ENCODE peak calls at places on chromosomes 11 and 22, in six cellular contexts. E is bronchial epithelial cell, O is epithelial cell of esophagus, K is cardiac muscle cell, W is WTC11, R is stomach. I is an unnamed sample.

GRCh38 chr11:119538748-119539147 is 115.8 kb upstream of the THY1 start:
- DNase-seq in R (no peak), K (peak), E (peak), W (no peak), O (peak), I (no peak)

GRCh38 chr11:86938203-86938899 is 16.8 kb downstream of the FZD4 start:
- DNase-seq in R (no peak), K (no peak), O (peak), E (no peak), W (no peak), I (no peak)

GRCh38 chr22:33971561-33971961 is 51.3 kb upstream of the LARGE1 start:
- DNase-seq in R (no peak), O (no peak), W (no peak), E (peak), K (peak), I (no peak)

GRCh38 chr11:6251120-6251733 is 8.4 kb upstream of the CCKBR start:
- DNase-seq in W (peak), R (peak), K (peak), O (peak), E (peak), I (peak)

GRCh38 chr22:46171940-46172339 is 21.6 kb downstream of the PPARA start:
- DNase-seq in K (peak), E (peak), O (peak), W (no peak), R (no peak), I (no peak)

GRCh38 chr22:22210375-22210774 is 34.2 kb upstream of the VPREB1 start:
- DNase-seq in O (peak), W (no peak), R (no peak), E (peak), K (peak), I (no peak)

GRCh38 chr11:15720460-15720859 is 605.7 kb downstream of the INSC start:
- DNase-seq in R (no peak), K (peak), E (no peak), W (no peak), O (no peak), I (no peak)

GRCh38 chr11:119169272-119169719 is 771 bp downstream of the NLRX1 start:
- DNase-seq in W (peak), K (peak), R (peak), E (peak), O (peak), I (no peak)

GRCh38 chr11:95764267-95764898 is 25.2 kb downstream of the FAM76B start:
- DNase-seq in E (peak), O (peak), K (peak), R (no peak), W (no peak), I (no peak)

GRCh38 chr11:24295360-24295759 is 201.5 kb upstream of the LUZP2 start:
- DNase-seq in K (no peak), W (no peak), O (no peak), E (no peak), R (no peak), I (no peak)

GRCh38 chr11:68813778-68814177 is 27.9 kb downstream of the CPT1A start:
- DNase-seq in O (no peak), E (no peak), K (no peak), R (no peak), W (no peak), I (no peak)

GRCh38 chr22:39179841-39180335 is 27.4 kb upstream of the CBX7 start:
- DNase-seq in W (no peak), E (no peak), O (no peak), K (no peak), R (no peak), I (no peak)

GRCh38 chr22:39482768-39483167 is 19.3 kb upstream of the MIEF1 start:
- DNase-seq in E (no peak), R (no peak), O (no peak), K (no peak), W (no peak), I (no peak)

GRCh38 chr11:63019506-63019905 is 3.9 kb upstream of the SLC22A8 start:
- DNase-seq in W (no peak), E (no peak), K (no peak), R (no peak), O (no peak), I (no peak)

GRCh38 chr22:48382197-48382596 is 1445.5 kb downstream of the BRD1 start:
- DNase-seq in K (no peak), W (no peak), E (no peak), R (peak), O (no peak), I (no peak)

GRCh38 chr11:131606936-131607335 is 236.5 kb downstream of the NTM start:
- DNase-seq in E (no peak), K (no peak), W (no peak), O (no peak), R (no peak), I (no peak)

GRCh38 chr22:22037229-22037628 is 54.6 kb upstream of the TOP3B start:
- DNase-seq in K (peak), W (no peak), E (no peak), R (no peak), O (no peak), I (no peak)

GRCh38 chr11:11979487-11980117 is 28.8 kb downstream of the DKK3 start:
- DNase-seq in K (peak), E (peak), R (peak), O (peak), W (no peak), I (no peak)

GRCh38 chr11:33652001-33652400 is 48.6 kb downstream of the C11orf91 start:
- DNase-seq in R (no peak), E (no peak), W (no peak), O (no peak), K (no peak), I (no peak)

GRCh38 chr11:70618471-70619101 is 220.3 kb downstream of the CTTN start:
- DNase-seq in R (no peak), W (no peak), K (no peak), O (no peak), E (no peak), I (no peak)

GRCh38 chr22:27670701-27671412 is 130.7 kb downstream of the MN1 start:
- DNase-seq in K (peak), E (no peak), W (peak), R (peak), O (no peak), I (peak)

GRCh38 chr11:6480299-6480914 is 724 bp downstream of the ARFIP2 start:
- DNase-seq in R (peak), O (no peak), K (peak), W (no peak), E (no peak), I (no peak)

GRCh38 chr22:25081409-25081824 is 118.2 kb upstream of the CRYBB3 start:
- DNase-seq in K (peak), O (peak), W (peak), R (peak), E (peak), I (peak)

GRCh38 chr11:34050536-34050935 is 995 bp upstream of the CAPRIN1 start:
- DNase-seq in K (peak), W (no peak), E (peak), R (no peak), O (no peak), I (no peak)

GRCh38 chr22:39469681-39470461 is 13.1 kb downstream of the MGAT3 start:
- DNase-seq in W (no peak), O (no peak), R (no peak), E (no peak), K (no peak), I (no peak)

GRCh38 chr11:41309716-41310115 is 149.7 kb downstream of the LRRC4C start:
- DNase-seq in O (no peak), E (no peak), K (no peak), R (no peak), W (peak), I (no peak)

GRCh38 chr22:30968015-30968923 is at the start of gene MORC2:
- DNase-seq in E (peak), R (peak), W (peak), K (peak), O (no peak), I (no peak)

GRCh38 chr11:132064987-132065620 is 694.7 kb downstream of the NTM start:
- DNase-seq in O (peak), K (peak), R (no peak), E (peak), W (no peak), I (no peak)

GRCh38 chr11:27460158-27460565 is 12.4 kb downstream of the LGR4 start:
- DNase-seq in R (no peak), K (no peak), E (no peak), O (no peak), W (no peak), I (no peak)

GRCh38 chr11:128195057-128195751 is 392.2 kb downstream of the ETS1 start:
- DNase-seq in W (no peak), O (no peak), K (peak), R (no peak), E (no peak), I (no peak)

GRCh38 chr11:111602865-111603632 is 800 bp downstream of the SIK2 start:
- DNase-seq in K (peak), R (peak), E (peak), O (peak), W (peak), I (peak)

GRCh38 chr22:45317551-45318167 is 7.9 kb downstream of the FAM118A start:
- DNase-seq in R (peak), O (peak), K (peak), W (peak), E (peak), I (no peak)

GRCh38 chr22:46224771-46225290 is 25.3 kb downstream of the CDPF1 start:
- DNase-seq in R (no peak), E (no peak), W (no peak), K (no peak), O (no peak), I (no peak)

GRCh38 chr22:30695351-30695762 is 683 bp downstream of the OSBP2 start:
- DNase-seq in R (no peak), K (no peak), W (no peak), O (no peak), E (no peak), I (no peak)

GRCh38 chr11:121890377-121890776 is 225.6 kb downstream of the BLID start:
- DNase-seq in K (peak), W (no peak), E (no peak), R (peak), O (peak), I (no peak)

GRCh38 chr11:3003396-3004231 is 11.5 kb upstream of the NAP1L4 start:
- DNase-seq in K (no peak), O (peak), R (peak), W (no peak), E (peak), I (no peak)

GRCh38 chr11:1192741-1193325 is 30.0 kb upstream of the MUC5B start:
- DNase-seq in O (no peak), K (no peak), R (no peak), W (peak), E (no peak), I (no peak)

GRCh38 chr22:20087319-20088262 is 7.5 kb downstream of the DGCR8 start:
- DNase-seq in R (no peak), O (no peak), E (no peak), W (no peak), K (no peak), I (no peak)
- TF ChIP-seq CTCF in R (no peak), O (no peak), E (no peak), W (no peak), K (no peak), I (no peak)

DNA sequence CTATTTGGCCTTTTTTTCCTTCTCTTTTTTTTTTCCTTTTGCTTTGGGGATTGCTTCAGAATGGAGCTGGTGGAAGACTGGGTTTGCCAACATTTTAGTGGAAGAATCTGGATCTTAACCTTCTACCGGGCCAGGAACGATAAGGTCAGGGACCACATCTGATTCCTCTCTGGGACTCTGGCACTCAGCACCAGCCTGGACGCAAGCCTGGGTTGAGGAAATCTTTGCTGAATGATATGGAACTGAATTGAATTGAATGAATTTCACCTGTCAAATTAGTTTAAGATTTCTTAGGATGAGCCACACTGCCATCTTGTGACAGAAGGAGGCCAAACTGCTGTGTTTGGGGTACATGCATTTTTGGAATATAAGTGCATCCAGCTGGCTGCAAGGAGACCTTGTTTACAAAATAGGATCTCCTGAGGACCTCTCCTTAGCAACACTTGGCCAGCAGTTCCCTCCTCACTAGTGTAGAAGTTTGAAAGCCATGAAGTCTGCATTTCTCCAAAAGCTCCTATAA is 30.4 kb downstream of the TPBGL start:
- DNase-seq in E (peak), W (no peak), O (peak), K (no peak), R (no peak), I (no peak)
- TF ChIP-seq CTCF in E (peak), W (no peak), O (peak), K (peak), R (no peak), I (no peak)

GRCh38 chr11:82046778-82047177 is 686.9 kb downstream of the FAM181B start:
- DNase-seq in E (no peak), R (no peak), O (no peak), K (peak), W (no peak), I (no peak)

GRCh38 chr11:82047200-82047599 is 686.5 kb downstream of the FAM181B start:
- DNase-seq in R (no peak), O (no peak), W (no peak), K (no peak), E (no peak), I (no peak)

GRCh38 chr11:82043316-82043715 is 690.3 kb downstream of the FAM181B start:
- DNase-seq in O (no peak), R (no peak), E (no peak), K (no peak), W (no peak), I (no peak)

GRCh38 chr11:82049199-82049598 is 684.5 kb downstream of the FAM181B start:
- DNase-seq in W (no peak), O (peak), K (no peak), E (no peak), R (no peak), I (no peak)

GRCh38 chr11:82045748-82046457 is 687.8 kb downstream of the FAM181B start:
- DNase-seq in O (no peak), K (no peak), W (no peak), R (no peak), E (no peak), I (no peak)
- TF ChIP-seq CTCF in O (no peak), K (no peak), W (no peak), R (no peak), E (no peak), I (no peak)

GRCh38 chr11:9060700-9061111 is 30.7 kb downstream of the SCUBE2 start:
- DNase-seq in O (peak), E (peak), K (no peak), R (no peak), W (peak), I (no peak)
- TF ChIP-seq CTCF in O (peak), E (peak), K (peak), R (no peak), W (no peak), I (peak)

GRCh38 chr11:120722539-120722938 is 211.0 kb downstream of the GRIK4 start:
- DNase-seq in W (peak), E (no peak), K (no peak), O (no peak), R (no peak), I (no peak)
- TF ChIP-seq CTCF in W (no peak), E (no peak), K (no peak), O (no peak), R (no peak), I (no peak)

DNA sequence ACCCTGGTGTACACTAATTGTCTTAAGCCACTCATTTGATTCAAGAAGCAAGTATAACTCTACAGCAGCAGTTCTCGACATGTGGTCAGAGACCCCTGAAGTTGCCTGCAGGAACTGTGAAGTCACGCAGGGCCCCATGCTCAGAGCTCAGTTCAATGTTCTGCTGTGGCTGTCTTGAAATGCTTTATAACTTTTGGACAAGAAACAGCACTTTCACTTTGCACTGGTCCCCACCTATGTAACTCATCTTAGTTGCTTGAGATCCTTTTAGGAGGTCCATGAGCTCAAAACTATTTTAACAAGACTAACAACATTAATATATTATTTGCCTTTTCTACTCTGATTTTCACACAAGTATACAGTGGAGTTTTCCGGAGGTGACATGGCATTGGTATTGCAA is 64.7 kb downstream of the PRR5L start:
- DNase-seq in K (no peak), W (no peak), E (no peak), R (no peak), O (no peak), I (no peak)
- TF ChIP-seq CTCF in K (no peak), W (no peak), E (no peak), R (no peak), O (no peak), I (no peak)

GRCh38 chr11:124622531-124623451 is at the start of gene TBRG1:
- DNase-seq in W (peak), E (peak), O (peak), K (peak), R (peak), I (peak)
- TF ChIP-seq CTCF in W (no peak), E (no peak), O (no peak), K (no peak), R (no peak), I (no peak)

GRCh38 chr22:36352775-36353507 is 34.8 kb downstream of the MYH9 start:
- DNase-seq in E (no peak), W (no peak), K (peak), O (no peak), R (peak), I (peak)

GRCh38 chr22:36348760-36349159 is 39.0 kb downstream of the MYH9 start:
- DNase-seq in K (no peak), O (no peak), R (no peak), E (no peak), W (no peak), I (no peak)

GRCh38 chr22:36351921-36352774 is 35.6 kb downstream of the MYH9 start:
- DNase-seq in R (peak), W (no peak), K (no peak), O (peak), E (peak), I (no peak)

GRCh38 chr22:36349726-36350125 is 38.0 kb downstream of the MYH9 start:
- DNase-seq in E (no peak), K (no peak), O (no peak), W (no peak), R (no peak), I (no peak)

DNA sequence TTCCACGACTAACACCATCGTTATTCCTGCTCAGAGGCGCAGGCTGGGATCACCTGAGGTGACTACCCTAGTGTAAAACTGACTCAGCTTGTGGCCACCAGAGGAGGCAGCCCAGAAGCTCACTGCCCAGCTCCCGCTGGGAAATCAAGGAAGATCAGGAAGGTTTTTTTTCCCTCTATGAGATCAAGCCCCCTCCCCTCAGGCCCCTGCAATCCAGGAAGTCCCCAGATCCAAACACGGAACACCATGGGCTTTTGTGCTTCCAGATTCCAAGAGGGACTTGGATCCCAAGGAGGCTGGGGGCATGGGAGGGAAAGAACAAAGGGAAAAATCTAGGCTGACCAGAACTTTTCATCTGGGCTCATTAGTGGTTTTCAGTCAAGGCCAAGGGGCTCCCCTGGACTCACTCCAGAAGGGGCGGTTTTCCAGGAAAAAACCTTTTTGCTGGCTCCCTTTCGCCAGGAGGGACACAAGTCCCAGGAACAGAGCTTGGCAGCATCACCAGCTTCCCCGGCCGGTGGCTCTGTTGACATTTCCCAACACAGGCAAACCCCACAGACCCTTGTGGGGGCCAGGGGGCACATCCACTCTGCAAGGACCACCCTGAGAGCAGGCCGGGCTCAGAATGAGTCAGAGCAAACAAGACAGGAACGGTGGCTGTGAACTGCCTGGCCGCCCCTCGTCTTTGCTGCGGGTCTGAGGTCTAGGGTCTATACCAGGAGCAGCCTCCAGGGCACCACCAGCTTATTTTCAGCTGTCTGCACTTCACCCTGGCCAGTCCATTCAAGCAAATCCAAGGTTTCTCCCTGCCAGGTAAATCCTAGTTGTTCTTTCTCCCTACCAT is 36.8 kb downstream of the MYH9 start:
- DNase-seq in E (peak), R (no peak), O (peak), W (no peak), K (no peak), I (peak)
- TF ChIP-seq CTCF in E (peak), R (no peak), O (peak), W (no peak), K (peak), I (peak)

GRCh38 chr11:32068134-32068533 is 22.7 kb upstream of the RCN1 start:
- DNase-seq in W (no peak), K (peak), O (no peak), R (no peak), E (no peak), I (no peak)

GRCh38 chr11:32069361-32070058 is 21.4 kb upstream of the RCN1 start:
- DNase-seq in K (no peak), W (no peak), O (peak), E (peak), R (no peak), I (no peak)

GRCh38 chr11:32070707-32071106 is 20.2 kb upstream of the RCN1 start:
- DNase-seq in W (no peak), O (no peak), K (no peak), E (no peak), R (no peak), I (no peak)

GRCh38 chr11:32072872-32073661 is 17.8 kb upstream of the RCN1 start:
- DNase-seq in O (no peak), R (no peak), W (peak), K (no peak), E (no peak), I (no peak)

DNA sequence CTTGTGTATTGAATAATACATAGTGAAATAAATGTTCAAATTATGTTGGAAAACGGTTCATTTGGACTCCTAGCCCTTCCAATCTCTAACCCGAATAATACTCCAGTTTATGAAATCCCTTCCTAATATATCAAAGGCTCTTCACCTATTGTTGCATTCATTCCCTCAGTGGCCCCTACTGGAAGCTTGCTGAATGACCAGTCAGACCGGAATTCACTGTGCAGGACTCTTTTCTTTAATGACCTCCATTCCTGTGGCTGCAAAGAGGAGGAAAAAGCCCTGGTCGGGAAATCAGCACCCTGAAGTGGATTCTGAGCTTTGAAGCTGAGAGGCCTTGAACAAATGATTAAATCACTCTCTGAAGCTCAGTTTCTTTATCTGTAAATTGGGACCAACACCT is 19.1 kb upstream of the RCN1 start:
- DNase-seq in O (peak), R (no peak), W (peak), E (peak), K (peak), I (no peak)
- TF ChIP-seq CTCF in O (peak), R (no peak), W (peak), E (peak), K (peak), I (peak)